ENCODE peak calls at places on chromosome X, in four cellular contexts. G is brain microvascular endothelial cell; I is CD4-positive, alpha-beta T cell; E is GM12865. O is an unnamed sample.
A peak's percentile ranks its signal among the peaks of the same experiment; 100 is the strongest.

GRCh38 chrX:33725556-33726232 is 406.4 kb downstream of the FAM47A start:
- DNase-seq in E (no peak), I (no peak), G (peak; percentile 1), O (peak; percentile 35)

GRCh38 chrX:7606253-7606652 is 236.7 kb upstream of the VCX start:
- DNase-seq in I (no peak), G (no peak), E (no peak), O (no peak)

GRCh38 chrX:135520022-135520552 is 373 bp upstream of the INTS6L start:
- DNase-seq in I (no peak), E (no peak), G (peak; percentile 10), O (no peak)

GRCh38 chrX:40281341-40282005 is 183.7 kb upstream of the BCOR start:
- DNase-seq in E (peak; percentile 52), G (no peak), I (no peak), O (no peak)

GRCh38 chrX:95662200-95662599 is 1022.4 kb upstream of the DIAPH2 start:
- DNase-seq in G (no peak), I (no peak), E (peak; percentile 6), O (no peak)

GRCh38 chrX:136147966-136148365 is 633 bp downstream of the FHL1 start:
- DNase-seq in E (no peak), I (no peak), G (no peak), O (peak; percentile 7)

GRCh38 chrX:154829102-154829501 is 5.4 kb downstream of the SMIM9 start:
- DNase-seq in I (no peak), G (no peak), E (no peak), O (no peak)

GRCh38 chrX:3010532-3010931 is 4.2 kb downstream of the ARSH start:
- DNase-seq in E (no peak), G (no peak), I (no peak), O (no peak)

GRCh38 chrX:10011261-10011931 is 44.2 kb downstream of the CLDN34 start:
- DNase-seq in G (peak; percentile 39), E (peak; percentile 45), I (no peak), O (no peak)

GRCh38 chrX:132001127-132001526 is 22.0 kb upstream of the STK26 start:
- DNase-seq in E (no peak), G (no peak), I (no peak), O (no peak)

GRCh38 chrX:117972681-117973080 is 143.9 kb downstream of the KLHL13 start:
- DNase-seq in G (no peak), I (no peak), E (no peak), O (peak; percentile 7)

GRCh38 chrX:13868481-13869040 is 51.7 kb upstream of the GPM6B start:
- DNase-seq in E (no peak), I (no peak), G (no peak), O (no peak)